ENCODE peak calls at places on chromosomes 4 and X, in seven cellular contexts. R is fibroblast of the aortic adventitia, W is GM20000, T is CD14-positive monocyte, L is IMR-90, C is lower leg skin, Y is lower lobe of right lung. I is an unnamed sample.

GRCh38 chr4:54229631-54230478 is 762 bp downstream of the PDGFRA start:
- DNase-seq in R (peak), W (peak), T (no peak), L (peak), C (peak), Y (peak), I (no peak)

GRCh38 chr4:16897991-16898827 is at the start of gene LDB2:
- DNase-seq in R (peak), W (no peak), T (no peak), L (peak), C (peak), Y (peak), I (no peak)

GRCh38 chr4:108783666-108784463 is 21.0 kb upstream of the ETNPPL start:
- DNase-seq in R (peak), W (no peak), T (no peak), L (no peak), C (no peak), Y (no peak), I (no peak)

GRCh38 chrX:41381685-41382084 is 47.7 kb downstream of the DDX3X start:
- DNase-seq in R (peak), W (no peak), T (peak), L (peak), C (peak), Y (peak), I (no peak)

GRCh38 chr4:6568689-6569332 is 6.2 kb upstream of the MAN2B2 start:
- DNase-seq in R (peak), W (no peak), T (no peak), L (peak), C (no peak), Y (no peak), I (no peak)

GRCh38 chrX:2385224-2385623 is 115.6 kb downstream of the DHRSX start:
- DNase-seq in R (peak), W (no peak), T (no peak), L (peak), C (no peak), Y (no peak), I (no peak)

GRCh38 chr4:8547108-8547911 is 32.9 kb upstream of the GPR78 start:
- DNase-seq in R (peak), W (peak), T (no peak), L (peak), C (peak), Y (no peak), I (no peak)

GRCh38 chr4:46491455-46491854 is 101.5 kb upstream of the GABRA2 start:
- DNase-seq in R (no peak), W (no peak), T (no peak), L (no peak), C (no peak), Y (no peak), I (no peak)

GRCh38 chr4:95548738-95549245 is at the start of gene UNC5C:
- DNase-seq in R (peak), W (no peak), T (peak), L (no peak), C (peak), Y (peak), I (peak)

GRCh38 chr4:78166582-78166981 is 109.5 kb downstream of the FRAS1 start:
- DNase-seq in R (no peak), W (no peak), T (no peak), L (no peak), C (no peak), Y (no peak), I (no peak)

GRCh38 chr4:95318483-95318882 is 230.3 kb downstream of the UNC5C start:
- DNase-seq in R (no peak), W (no peak), T (no peak), L (no peak), C (no peak), Y (no peak), I (no peak)

GRCh38 chr4:11505225-11505971 is 76.7 kb upstream of the HS3ST1 start:
- DNase-seq in R (peak), W (no peak), T (no peak), L (no peak), C (no peak), Y (no peak), I (no peak)

GRCh38 chr4:153246446-153247115 is 42.3 kb downstream of the TRIM2 start:
- DNase-seq in R (no peak), W (no peak), T (no peak), L (no peak), C (peak), Y (no peak), I (no peak)

GRCh38 chrX:153462291-153462690 is 8.1 kb downstream of the HAUS7 start:
- DNase-seq in R (no peak), W (no peak), T (no peak), L (no peak), C (no peak), Y (no peak), I (no peak)

GRCh38 chrX:153460826-153461225 is 9.6 kb downstream of the HAUS7 start:
- DNase-seq in R (peak), W (peak), T (peak), L (peak), C (no peak), Y (peak), I (no peak)

GRCh38 chrX:153457136-153457825 is 11.4 kb upstream of the TREX2 start:
- DNase-seq in R (no peak), W (no peak), T (peak), L (no peak), C (no peak), Y (no peak), I (no peak)

GRCh38 chrX:153457827-153458466 is 12.1 kb upstream of the TREX2 start:
- DNase-seq in R (no peak), W (no peak), T (peak), L (no peak), C (no peak), Y (no peak), I (no peak)

GRCh38 chrX:153459976-153460375 is 10.4 kb downstream of the HAUS7 start:
- DNase-seq in R (peak), W (no peak), T (no peak), L (peak), C (no peak), Y (no peak), I (no peak)
- TF ChIP-seq CTCF in R (no peak), W (no peak), T (no peak), L (no peak), C (no peak), Y (no peak), I (no peak)

GRCh38 chr4:170875868-170876267 is 786.1 kb upstream of the AADAT start:
- DNase-seq in R (no peak), W (no peak), T (no peak), L (no peak), C (no peak), Y (no peak), I (no peak)
- TF ChIP-seq CTCF in R (no peak), W (no peak), T (no peak), L (no peak), C (no peak), Y (no peak), I (no peak)

DNA sequence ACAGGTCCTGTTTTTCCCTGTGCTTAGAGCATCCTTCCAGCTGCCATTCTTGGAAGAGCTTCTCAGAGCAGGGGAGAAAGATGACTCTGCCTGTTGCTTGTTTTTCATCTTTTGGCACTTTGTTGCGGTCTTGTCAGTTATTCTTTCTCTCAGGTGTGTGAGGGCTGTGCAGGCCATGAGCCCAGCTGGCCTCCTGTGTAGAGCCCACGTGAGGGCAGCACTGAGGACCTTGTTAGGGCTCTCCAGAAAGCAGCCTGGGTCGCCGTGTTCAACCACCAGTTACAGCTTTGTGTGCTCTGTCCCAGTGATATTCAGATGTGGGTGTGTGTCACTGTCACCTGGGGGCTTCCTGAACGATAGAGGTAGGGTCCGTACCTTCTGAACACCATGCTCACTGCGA is 52.8 kb downstream of the NOP14 start:
- DNase-seq in R (no peak), W (no peak), T (no peak), L (no peak), C (no peak), Y (no peak), I (no peak)
- TF ChIP-seq CTCF in R (peak), W (peak), T (no peak), L (peak), C (no peak), Y (no peak), I (no peak)

GRCh38 chrX:77785746-77786548 is at the start of gene ATRX:
- DNase-seq in R (peak), W (peak), T (peak), L (peak), C (peak), Y (peak), I (peak)
- TF ChIP-seq CTCF in R (no peak), W (no peak), T (no peak), L (no peak), C (no peak), Y (no peak), I (no peak)

GRCh38 chrX:70433848-70434351 is 10.7 kb upstream of the DLG3 start:
- DNase-seq in R (peak), W (peak), T (peak), L (peak), C (peak), Y (peak), I (no peak)
- TF ChIP-seq CTCF in R (peak), W (peak), T (peak), L (peak), C (no peak), Y (peak), I (peak)

DNA sequence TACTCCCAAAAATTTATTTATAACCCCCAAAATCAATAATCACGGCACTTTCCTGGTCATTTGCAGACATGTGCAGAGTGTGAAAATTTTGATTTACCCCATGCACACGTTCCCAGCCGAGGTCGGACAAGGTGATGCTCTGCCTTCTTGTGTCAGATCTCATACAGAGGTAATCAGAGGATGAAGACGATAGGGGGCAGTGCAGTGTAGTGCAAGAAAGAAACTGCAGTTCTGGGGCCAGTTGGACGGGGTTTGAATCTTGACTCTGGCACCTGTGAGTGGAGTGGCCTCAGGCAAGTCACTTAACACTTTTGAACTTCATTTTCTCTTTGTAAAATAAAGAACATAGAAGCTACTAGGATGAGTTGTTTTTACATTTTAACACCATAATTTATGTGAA is 88.4 kb downstream of the FRMPD3 start:
- DNase-seq in R (peak), W (peak), T (no peak), L (peak), C (no peak), Y (no peak), I (no peak)
- TF ChIP-seq CTCF in R (peak), W (no peak), T (peak), L (peak), C (no peak), Y (peak), I (peak)

GRCh38 chrX:47497274-47497673 is 14.3 kb upstream of the ZNF41 start:
- DNase-seq in R (peak), W (no peak), T (no peak), L (peak), C (no peak), Y (no peak), I (no peak)
- TF ChIP-seq CTCF in R (peak), W (no peak), T (no peak), L (peak), C (no peak), Y (peak), I (peak)

I was measured in D721Med.